ENCODE peak calls at places on chromosomes 13 and 19, in five cellular contexts. F is HepG2, Y is A549, I is GM12878, W is K562. B is an unnamed sample.
A peak's percentile ranks its signal among the peaks of the same experiment; 100 is the strongest.

GRCh38 chr19:11264452-11265176 is 2.3 kb upstream of the DOCK6 start:
- DNase-seq in F (peak; percentile 31), Y (peak; percentile 38), I (peak; percentile 8), W (peak; percentile 12), B (no peak)

GRCh38 chr13:48500652-48501197 is 32.2 kb downstream of the RCBTB2 start:
- DNase-seq in F (peak; percentile 41), Y (peak; percentile 19), I (no peak), W (no peak), B (peak; percentile 96)

GRCh38 chr13:98648141-98648540 is 71.2 kb upstream of the STK24 start:
- DNase-seq in F (peak; percentile 27), Y (no peak), I (no peak), W (no peak), B (no peak)

GRCh38 chr13:110712849-110713641 is 455 bp upstream of the ING1 start:
- DNase-seq in F (peak; percentile 99), Y (peak; percentile 99), I (peak; percentile 98), W (peak; percentile 86), B (peak; percentile 100)

GRCh38 chr19:49064029-49064629 is 489 bp downstream of the NTF4 start:
- DNase-seq in F (no peak), Y (no peak), I (no peak), W (no peak), B (no peak)

GRCh38 chr13:112072531-112073244 is 5.7 kb downstream of the SOX1 start:
- DNase-seq in F (no peak), Y (no peak), I (no peak), W (no peak), B (no peak)

GRCh38 chr19:13887529-13887928 is 10.6 kb downstream of the NANOS3 start:
- DNase-seq in F (no peak), Y (no peak), I (no peak), W (no peak), B (peak; percentile 15)

GRCh38 chr19:47572635-47573034 is 313 bp downstream of the ZNF541 start:
- DNase-seq in F (no peak), Y (no peak), I (no peak), W (no peak), B (no peak)

GRCh38 chr19:19256072-19256969 is 16.8 kb downstream of the TM6SF2 start:
- DNase-seq in F (peak; percentile 31), Y (peak; percentile 40), I (no peak), W (no peak), B (no peak)

GRCh38 chr13:73242515-73243015 is 183.8 kb downstream of the KLF5 start:
- DNase-seq in F (no peak), Y (no peak), I (no peak), W (no peak), B (no peak)

GRCh38 chr13:47945738-47946137 is 55.3 kb downstream of the SUCLA2 start:
- DNase-seq in F (peak; percentile 4), Y (peak; percentile 22), I (no peak), W (no peak), B (peak; percentile 76)

GRCh38 chr19:45779231-45780145 is 2.8 kb downstream of the DMPK start:
- DNase-seq in F (peak; percentile 63), Y (peak; percentile 95), I (peak; percentile 63), W (peak; percentile 94), B (no peak)

GRCh38 chr19:51712461-51713081 is 11.2 kb downstream of the HAS1 start:
- DNase-seq in F (no peak), Y (peak; percentile 83), I (no peak), W (no peak), B (peak; percentile 35)

GRCh38 chr13:38180100-38180499 is 169.6 kb upstream of the UFM1 start:
- DNase-seq in F (no peak), Y (no peak), I (no peak), W (no peak), B (peak; percentile 2)

GRCh38 chr19:13981988-13982501 is 24.1 kb downstream of the RFX1 start:
- DNase-seq in F (no peak), Y (no peak), I (no peak), W (no peak), B (no peak)

GRCh38 chr19:47049307-47049700 is 880 bp upstream of the TMEM160 start:
- DNase-seq in F (no peak), Y (no peak), I (no peak), W (no peak), B (peak; percentile 44)

GRCh38 chr19:12754465-12755196 is 3.0 kb downstream of the BEST2 start:
- DNase-seq in F (no peak), Y (no peak), I (no peak), W (no peak), B (no peak)

GRCh38 chr19:28514166-28514565 is 698.8 kb downstream of the UQCRFS1 start:
- DNase-seq in F (no peak), Y (no peak), I (no peak), W (no peak), B (no peak)

GRCh38 chr13:86725105-86725504 is 925.9 kb upstream of the SLITRK6 start:
- DNase-seq in F (no peak), Y (no peak), I (no peak), W (no peak), B (no peak)

GRCh38 chr19:48445256-48445605 is 552 bp upstream of the GRWD1 start:
- DNase-seq in F (peak; percentile 82), Y (peak; percentile 93), I (no peak), W (peak; percentile 78), B (peak; percentile 94)

GRCh38 chr13:40189885-40190655 is 476.4 kb downstream of the FOXO1 start:
- DNase-seq in F (no peak), Y (no peak), I (no peak), W (no peak), B (no peak)

GRCh38 chr13:108962652-108963051 is 333.2 kb downstream of the MYO16 start:
- DNase-seq in F (no peak), Y (peak; percentile 22), I (no peak), W (no peak), B (no peak)

GRCh38 chr19:53903055-53903680 is 5.9 kb upstream of the CACNG7 start:
- DNase-seq in F (peak; percentile 52), Y (peak; percentile 64), I (no peak), W (peak; percentile 54), B (peak; percentile 30)

GRCh38 chr13:85693889-85694511 is 105.2 kb downstream of the SLITRK6 start:
- DNase-seq in F (no peak), Y (peak; percentile 64), I (no peak), W (no peak), B (peak; percentile 44)

GRCh38 chr13:63206431-63206830 is 1790.8 kb upstream of the PCDH20 start:
- DNase-seq in F (no peak), Y (no peak), I (no peak), W (no peak), B (peak; percentile 39)

GRCh38 chr13:109145631-109146030 is 516.2 kb downstream of the MYO16 start:
- DNase-seq in F (peak; percentile 13), Y (peak; percentile 78), I (no peak), W (peak; percentile 13), B (peak; percentile 72)

DNA sequence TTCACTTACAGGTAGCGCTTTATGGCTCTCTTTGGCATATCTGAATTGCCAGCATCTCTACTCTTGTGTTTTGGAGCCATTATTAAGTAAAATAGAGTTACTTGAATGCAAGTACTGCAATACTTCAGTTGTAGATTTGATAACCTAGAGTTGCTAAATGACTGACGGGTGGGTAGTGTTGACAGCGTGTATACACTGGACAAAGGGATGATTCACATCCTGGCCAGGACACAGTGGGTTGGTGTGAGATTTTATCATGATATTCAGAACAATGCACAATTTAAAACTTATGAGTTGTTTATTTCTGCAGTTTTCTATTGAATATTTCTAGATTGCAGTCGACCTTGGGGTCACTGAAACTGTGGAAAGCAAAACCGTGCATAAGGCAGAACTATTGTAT is 44.5 kb downstream of the NDFIP2 start:
- DNase-seq in F (peak; percentile 6), Y (no peak), I (no peak), W (no peak), B (no peak)
- TF ChIP-seq RFX5 in F (no peak), Y (no peak), I (no peak), W (no peak), B (no peak)

GRCh38 chr19:7849631-7850428 is 19.8 kb downstream of the EVI5L start:
- DNase-seq in F (no peak), Y (no peak), I (no peak), W (no peak), B (no peak)
- TF ChIP-seq BHLHE40 in F (no peak), Y (no peak), I (no peak), W (no peak), B (no peak)

GRCh38 chr19:42629191-42629590 is 34.5 kb upstream of the CEACAM8 start:
- DNase-seq in F (no peak), Y (no peak), I (no peak), W (no peak), B (no peak)

GRCh38 chr19:42635233-42635539 is 40.5 kb upstream of the CEACAM8 start:
- DNase-seq in F (no peak), Y (no peak), I (no peak), W (no peak), B (no peak)

DNA sequence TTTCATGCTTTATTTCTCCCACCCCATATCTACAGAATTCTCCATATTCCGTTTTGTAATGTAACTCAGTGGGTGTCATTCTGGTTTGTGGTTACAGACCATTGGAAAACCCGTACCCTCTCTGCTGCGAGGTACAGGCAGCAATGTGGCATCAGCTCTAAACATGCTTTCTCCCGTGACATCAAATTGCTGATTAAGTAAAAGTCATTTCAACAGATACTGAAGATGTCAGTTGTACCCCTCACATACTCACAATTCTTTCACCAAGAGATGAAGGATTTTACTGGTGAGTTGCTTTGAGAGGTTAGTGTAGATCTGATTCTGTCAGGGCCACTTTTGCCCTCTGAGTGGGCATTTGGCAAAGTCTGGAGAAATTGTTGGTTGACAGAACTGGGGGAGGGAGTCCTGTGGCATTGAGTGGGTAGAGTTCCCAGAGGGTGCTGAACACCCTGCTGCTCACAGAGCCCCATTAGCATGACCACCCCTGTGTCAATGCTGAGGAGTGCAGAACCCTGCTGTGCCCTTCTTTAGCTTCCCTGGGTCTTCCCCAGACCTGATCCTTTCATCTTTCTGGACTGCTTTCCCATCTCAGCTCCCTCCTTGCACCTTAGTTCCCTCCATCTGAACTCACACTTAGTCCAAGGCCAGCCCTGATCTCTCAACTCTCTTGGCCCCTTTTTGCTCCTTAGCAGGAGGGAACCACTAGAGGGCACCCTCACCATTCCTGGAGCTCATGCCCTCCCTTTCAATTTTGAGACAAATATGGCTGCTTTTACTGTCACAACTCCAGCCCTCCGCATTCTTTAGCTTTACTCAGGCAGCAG is 39.9 kb upstream of the CEACAM8 start:
- DNase-seq in F (peak; percentile 32), Y (peak; percentile 71), I (no peak), W (peak; percentile 43), B (peak; percentile 20)
- TF ChIP-seq RFX5 in F (no peak), Y (no peak), I (no peak), W (no peak), B (no peak)

GRCh38 chr19:1211494-1212234 is 6.1 kb downstream of the STK11 start:
- DNase-seq in F (no peak), Y (peak; percentile 47), I (no peak), W (peak; percentile 56), B (no peak)

GRCh38 chr19:1206063-1206732 is 620 bp downstream of the STK11 start:
- DNase-seq in F (no peak), Y (no peak), I (no peak), W (no peak), B (no peak)

GRCh38 chr19:1213391-1214286 is 8.1 kb downstream of the STK11 start:
- DNase-seq in F (no peak), Y (no peak), I (peak; percentile 47), W (no peak), B (peak; percentile 58)

GRCh38 chr19:1206733-1207301 is 1.2 kb downstream of the STK11 start:
- DNase-seq in F (no peak), Y (peak; percentile 40), I (no peak), W (no peak), B (no peak)

DNA sequence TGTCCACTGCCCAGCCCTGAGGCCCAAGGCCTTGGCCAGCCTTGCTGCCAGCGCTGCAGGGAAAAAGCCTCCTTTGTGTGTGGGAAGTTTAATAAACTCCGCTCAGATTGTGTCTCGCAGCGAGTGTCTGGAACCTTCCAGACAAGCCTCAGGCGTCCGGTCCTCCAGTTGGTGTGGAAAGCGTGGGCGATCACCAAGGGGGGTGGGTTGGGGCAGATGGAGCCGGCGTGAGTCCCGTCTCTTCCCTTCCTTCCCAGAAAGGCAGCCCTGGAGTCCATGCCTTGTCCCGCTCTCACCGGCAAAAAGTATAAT is 4.6 kb downstream of the STK11 start:
- DNase-seq in F (no peak), Y (no peak), I (no peak), W (no peak), B (no peak)
- TF ChIP-seq BHLHE40 in F (no peak), Y (no peak), I (no peak), W (no peak), B (no peak)